ENCODE peak calls at places on chromosomes 16 and 17, in nine cellular contexts. One of them, this sample, is unnamed. For H3K36me3, the result is how much of the 10 kb centered on the place peaks cover.

GRCh38 chr17:15456972-15457722 is 10.3 kb downstream of the CDRT4 start:
- DNase-seq in mesendoderm: peak
- DNase-seq in neuronal stem cell: no peak
- DNase-seq in psoas muscle: peak
- DNase-seq in aorta: peak
- DNase-seq in endothelial cell of umbilical vein: peak
- DNase-seq in adipocyte: peak
- DNase-seq in gastrocnemius medialis: peak
- DNase-seq in hepatocyte: peak
- DNase-seq in this sample: peak

GRCh38 chr17:40547079-40547784 is 18.0 kb downstream of the CCR7 start:
- DNase-seq in gastrocnemius medialis: no peak
- DNase-seq in adipocyte: no peak
- DNase-seq in endothelial cell of umbilical vein: no peak
- DNase-seq in neuronal stem cell: no peak
- DNase-seq in aorta: peak
- DNase-seq in mesendoderm: no peak
- DNase-seq in psoas muscle: no peak
- DNase-seq in hepatocyte: peak
- DNase-seq in this sample: peak

GRCh38 chr16:85735225-85735722 is 15.6 kb downstream of the C16orf74 start:
- DNase-seq in psoas muscle: no peak
- DNase-seq in mesendoderm: no peak
- DNase-seq in aorta: peak
- DNase-seq in gastrocnemius medialis: no peak
- DNase-seq in endothelial cell of umbilical vein: no peak
- DNase-seq in adipocyte: no peak
- DNase-seq in neuronal stem cell: no peak
- DNase-seq in hepatocyte: no peak
- DNase-seq in this sample: no peak

GRCh38 chr17:50893183-50893993 is 27.2 kb upstream of the TOB1 start:
- DNase-seq in gastrocnemius medialis: no peak
- DNase-seq in endothelial cell of umbilical vein: no peak
- DNase-seq in hepatocyte: no peak
- DNase-seq in neuronal stem cell: no peak
- DNase-seq in mesendoderm: no peak
- DNase-seq in psoas muscle: no peak
- DNase-seq in aorta: no peak
- DNase-seq in adipocyte: no peak
- DNase-seq in this sample: no peak

GRCh38 chr16:138049-138417 is 440 bp downstream of the NPRL3 start:
- DNase-seq in adipocyte: peak
- DNase-seq in mesendoderm: peak
- DNase-seq in hepatocyte: peak
- DNase-seq in endothelial cell of umbilical vein: peak
- DNase-seq in gastrocnemius medialis: peak
- DNase-seq in neuronal stem cell: peak
- DNase-seq in aorta: no peak
- DNase-seq in psoas muscle: peak
- DNase-seq in this sample: peak

GRCh38 chr17:78573955-78574354 is 3.2 kb downstream of the DNAH17 start:
- DNase-seq in adipocyte: no peak
- DNase-seq in neuronal stem cell: no peak
- DNase-seq in endothelial cell of umbilical vein: no peak
- DNase-seq in gastrocnemius medialis: no peak
- DNase-seq in aorta: no peak
- DNase-seq in psoas muscle: no peak
- DNase-seq in mesendoderm: no peak
- DNase-seq in hepatocyte: no peak
- DNase-seq in this sample: no peak

GRCh38 chr16:48591976-48592375 is 18.0 kb downstream of the N4BP1 start:
- DNase-seq in mesendoderm: no peak
- DNase-seq in gastrocnemius medialis: no peak
- DNase-seq in endothelial cell of umbilical vein: no peak
- DNase-seq in adipocyte: no peak
- DNase-seq in hepatocyte: no peak
- DNase-seq in neuronal stem cell: no peak
- DNase-seq in aorta: no peak
- DNase-seq in psoas muscle: no peak
- DNase-seq in this sample: no peak

GRCh38 chr16:1712791-1713261 is 6.8 kb downstream of the MAPK8IP3 start:
- DNase-seq in endothelial cell of umbilical vein: peak
- DNase-seq in gastrocnemius medialis: no peak
- DNase-seq in neuronal stem cell: no peak
- DNase-seq in psoas muscle: no peak
- DNase-seq in adipocyte: peak
- DNase-seq in hepatocyte: no peak
- DNase-seq in mesendoderm: no peak
- DNase-seq in aorta: no peak
- DNase-seq in this sample: no peak

GRCh38 chr16:77585852-77586251 is 136.5 kb upstream of the NUDT7 start:
- DNase-seq in adipocyte: no peak
- DNase-seq in neuronal stem cell: no peak
- DNase-seq in endothelial cell of umbilical vein: peak
- DNase-seq in hepatocyte: no peak
- DNase-seq in gastrocnemius medialis: no peak
- DNase-seq in aorta: no peak
- DNase-seq in psoas muscle: no peak
- DNase-seq in mesendoderm: peak
- DNase-seq in this sample: no peak

GRCh38 chr17:10261098-10261497 is 62.7 kb upstream of the GAS7 start:
- DNase-seq in psoas muscle: no peak
- DNase-seq in neuronal stem cell: no peak
- DNase-seq in hepatocyte: no peak
- DNase-seq in gastrocnemius medialis: no peak
- DNase-seq in endothelial cell of umbilical vein: no peak
- DNase-seq in aorta: no peak
- DNase-seq in mesendoderm: peak
- DNase-seq in adipocyte: no peak
- DNase-seq in this sample: no peak

GRCh38 chr16:10122546-10122945 is 59.7 kb downstream of the GRIN2A start:
- DNase-seq in neuronal stem cell: no peak
- DNase-seq in endothelial cell of umbilical vein: no peak
- DNase-seq in psoas muscle: no peak
- DNase-seq in aorta: no peak
- DNase-seq in adipocyte: peak
- DNase-seq in gastrocnemius medialis: no peak
- DNase-seq in hepatocyte: peak
- DNase-seq in mesendoderm: peak
- DNase-seq in this sample: no peak

GRCh38 chr17:2909164-2909852 is 113.1 kb downstream of the RAP1GAP2 start:
- DNase-seq in gastrocnemius medialis: no peak
- DNase-seq in neuronal stem cell: no peak
- DNase-seq in psoas muscle: no peak
- DNase-seq in hepatocyte: peak
- DNase-seq in endothelial cell of umbilical vein: no peak
- DNase-seq in adipocyte: no peak
- DNase-seq in aorta: no peak
- DNase-seq in mesendoderm: no peak
- DNase-seq in this sample: no peak

GRCh38 chr17:48026503-48027321 is 10.9 kb downstream of the COPZ2 start:
- DNase-seq in endothelial cell of umbilical vein: peak
- DNase-seq in gastrocnemius medialis: peak
- DNase-seq in hepatocyte: peak
- DNase-seq in adipocyte: peak
- DNase-seq in mesendoderm: peak
- DNase-seq in neuronal stem cell: peak
- DNase-seq in psoas muscle: peak
- DNase-seq in aorta: peak
- DNase-seq in this sample: peak

GRCh38 chr17:9672691-9673090 is 27.4 kb downstream of the USP43 start:
- DNase-seq in endothelial cell of umbilical vein: no peak
- DNase-seq in adipocyte: no peak
- DNase-seq in gastrocnemius medialis: no peak
- DNase-seq in psoas muscle: no peak
- DNase-seq in aorta: no peak
- DNase-seq in hepatocyte: no peak
- DNase-seq in neuronal stem cell: no peak
- DNase-seq in mesendoderm: no peak
- DNase-seq in this sample: no peak

GRCh38 chr17:14950216-14950615 is 314.9 kb downstream of the PMP22 start:
- DNase-seq in hepatocyte: no peak
- DNase-seq in adipocyte: no peak
- DNase-seq in endothelial cell of umbilical vein: no peak
- DNase-seq in mesendoderm: peak
- DNase-seq in aorta: no peak
- DNase-seq in neuronal stem cell: no peak
- DNase-seq in psoas muscle: no peak
- DNase-seq in gastrocnemius medialis: no peak
- DNase-seq in this sample: no peak

GRCh38 chr17:83057793-83058477 is 21.5 kb upstream of the METRNL start:
- DNase-seq in mesendoderm: no peak
- DNase-seq in psoas muscle: peak
- DNase-seq in gastrocnemius medialis: peak
- DNase-seq in aorta: no peak
- DNase-seq in endothelial cell of umbilical vein: no peak
- DNase-seq in neuronal stem cell: no peak
- DNase-seq in adipocyte: no peak
- DNase-seq in hepatocyte: no peak
- DNase-seq in this sample: peak

GRCh38 chr16:86929149-86929871 is 351.0 kb downstream of the FOXL1 start:
- DNase-seq in aorta: peak
- DNase-seq in adipocyte: no peak
- DNase-seq in neuronal stem cell: no peak
- DNase-seq in gastrocnemius medialis: no peak
- DNase-seq in mesendoderm: peak
- DNase-seq in endothelial cell of umbilical vein: peak
- DNase-seq in hepatocyte: peak
- DNase-seq in psoas muscle: no peak
- DNase-seq in this sample: peak

GRCh38 chr17:17024778-17025300 is 17.4 kb upstream of the MPRIP start:
- DNase-seq in hepatocyte: no peak
- DNase-seq in endothelial cell of umbilical vein: no peak
- DNase-seq in adipocyte: no peak
- DNase-seq in mesendoderm: no peak
- DNase-seq in gastrocnemius medialis: no peak
- DNase-seq in psoas muscle: no peak
- DNase-seq in neuronal stem cell: no peak
- DNase-seq in aorta: peak
- DNase-seq in this sample: no peak

GRCh38 chr17:38333635-38334295 is 10.0 kb downstream of the GPR179 start:
- DNase-seq in adipocyte: peak
- DNase-seq in endothelial cell of umbilical vein: peak
- DNase-seq in aorta: peak
- DNase-seq in gastrocnemius medialis: no peak
- DNase-seq in mesendoderm: peak
- DNase-seq in neuronal stem cell: peak
- DNase-seq in psoas muscle: no peak
- DNase-seq in hepatocyte: peak
- DNase-seq in this sample: no peak

GRCh38 chr17:41492771-41493170 is 3.1 kb upstream of the KRT36 start:
- DNase-seq in hepatocyte: peak
- DNase-seq in mesendoderm: no peak
- DNase-seq in endothelial cell of umbilical vein: peak
- DNase-seq in psoas muscle: no peak
- DNase-seq in aorta: peak
- DNase-seq in gastrocnemius medialis: no peak
- DNase-seq in adipocyte: peak
- DNase-seq in neuronal stem cell: no peak
- DNase-seq in this sample: no peak

DNA sequence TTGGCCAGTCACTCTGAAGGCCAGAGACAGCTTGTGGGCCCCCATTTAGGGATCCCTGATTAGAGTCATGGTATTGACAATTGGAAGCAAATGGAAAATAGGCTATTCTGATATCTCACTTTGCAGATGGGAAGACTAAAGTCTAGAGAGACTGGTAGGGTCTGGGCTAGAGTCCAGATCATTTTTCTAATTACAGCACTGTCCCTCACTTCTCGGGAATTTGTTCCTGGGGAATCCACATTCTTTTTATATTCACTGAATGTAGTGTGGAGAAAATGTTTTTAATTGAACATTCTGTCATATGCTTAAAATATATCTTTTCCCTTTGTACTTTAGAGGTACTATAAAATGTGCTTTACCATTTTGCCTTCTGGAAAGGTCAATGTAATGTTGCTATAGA is 1.1 kb downstream of the KATNIP start:
- DNase-seq in mesendoderm: no peak
- DNase-seq in hepatocyte: no peak
- DNase-seq in gastrocnemius medialis: no peak
- DNase-seq in psoas muscle: no peak
- DNase-seq in neuronal stem cell: no peak
- DNase-seq in endothelial cell of umbilical vein: no peak
- DNase-seq in adipocyte: peak
- DNase-seq in aorta: no peak
- DNase-seq in this sample: no peak
- H3K4me3 ChIP-seq in mesendoderm: no peak
- H3K4me3 ChIP-seq in hepatocyte: no peak
- H3K4me3 ChIP-seq in gastrocnemius medialis: no peak
- H3K4me3 ChIP-seq in psoas muscle: peak
- H3K4me3 ChIP-seq in neuronal stem cell: no peak
- H3K4me3 ChIP-seq in endothelial cell of umbilical vein: no peak
- H3K4me3 ChIP-seq in adipocyte: peak
- H3K4me3 ChIP-seq in aorta: no peak
- H3K4me3 ChIP-seq in this sample: peak

GRCh38 chr17:75242461-75243042 is 18.9 kb downstream of the GGA3 start:
- DNase-seq in psoas muscle: no peak
- DNase-seq in neuronal stem cell: no peak
- DNase-seq in gastrocnemius medialis: no peak
- DNase-seq in hepatocyte: no peak
- DNase-seq in endothelial cell of umbilical vein: no peak
- DNase-seq in aorta: no peak
- DNase-seq in adipocyte: no peak
- DNase-seq in mesendoderm: no peak
- DNase-seq in this sample: no peak
- H3K36me3 ChIP-seq in psoas muscle: half or more
- H3K36me3 ChIP-seq in neuronal stem cell: half or more
- H3K36me3 ChIP-seq in gastrocnemius medialis: half or more
- H3K36me3 ChIP-seq in hepatocyte: under half
- H3K36me3 ChIP-seq in endothelial cell of umbilical vein: under half
- H3K36me3 ChIP-seq in aorta: under half
- H3K36me3 ChIP-seq in adipocyte: half or more
- H3K36me3 ChIP-seq in mesendoderm: under half
- H3K36me3 ChIP-seq in this sample: half or more

DNA sequence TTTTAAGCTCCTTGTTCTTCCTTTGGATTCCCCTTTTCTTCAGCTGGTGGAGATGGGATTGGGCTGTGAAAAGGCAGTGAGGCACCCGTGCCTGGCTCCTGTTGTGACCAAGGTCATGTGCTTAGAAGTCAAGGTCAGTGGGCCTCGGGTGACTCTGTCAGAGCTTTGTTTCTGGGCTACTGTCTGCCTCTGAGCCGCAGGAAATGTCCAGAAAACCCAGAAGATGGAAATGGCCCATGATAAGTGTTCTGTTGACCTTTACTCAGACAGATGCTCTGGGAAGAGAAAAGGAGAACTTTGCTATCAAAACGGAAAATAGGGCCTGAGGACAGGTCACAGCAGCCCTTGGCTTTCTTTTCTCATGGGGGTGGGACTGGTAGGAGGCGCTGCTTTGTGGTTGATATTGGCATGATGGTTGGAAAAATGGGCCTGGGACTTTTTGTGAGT is 2.9 kb downstream of the ABCC1 start:
- DNase-seq in psoas muscle: no peak
- DNase-seq in adipocyte: no peak
- DNase-seq in gastrocnemius medialis: no peak
- DNase-seq in aorta: peak
- DNase-seq in mesendoderm: no peak
- DNase-seq in hepatocyte: no peak
- DNase-seq in endothelial cell of umbilical vein: peak
- DNase-seq in neuronal stem cell: no peak
- DNase-seq in this sample: peak
- H3K4me3 ChIP-seq in psoas muscle: no peak
- H3K4me3 ChIP-seq in adipocyte: peak
- H3K4me3 ChIP-seq in gastrocnemius medialis: no peak
- H3K4me3 ChIP-seq in aorta: no peak
- H3K4me3 ChIP-seq in mesendoderm: no peak
- H3K4me3 ChIP-seq in hepatocyte: no peak
- H3K4me3 ChIP-seq in endothelial cell of umbilical vein: no peak
- H3K4me3 ChIP-seq in neuronal stem cell: no peak
- H3K4me3 ChIP-seq in this sample: peak

GRCh38 chr17:29714146-29714545 is 91.4 kb upstream of the CORO6 start:
- DNase-seq in mesendoderm: no peak
- DNase-seq in adipocyte: no peak
- DNase-seq in endothelial cell of umbilical vein: no peak
- DNase-seq in aorta: no peak
- DNase-seq in neuronal stem cell: no peak
- DNase-seq in psoas muscle: no peak
- DNase-seq in gastrocnemius medialis: no peak
- DNase-seq in hepatocyte: no peak
- DNase-seq in this sample: no peak
- H3K36me3 ChIP-seq in mesendoderm: under half
- H3K36me3 ChIP-seq in adipocyte: under half
- H3K36me3 ChIP-seq in endothelial cell of umbilical vein: under half
- H3K36me3 ChIP-seq in aorta: under half
- H3K36me3 ChIP-seq in neuronal stem cell: under half
- H3K36me3 ChIP-seq in psoas muscle: under half
- H3K36me3 ChIP-seq in gastrocnemius medialis: under half
- H3K36me3 ChIP-seq in hepatocyte: under half
- H3K36me3 ChIP-seq in this sample: under half